ENCODE peak calls at places on chromosomes 2 and 18, in seven cellular contexts. E is PC-9, T is H9, Q is IMR-90, G is GM23248, X is mammary epithelial cell, A is HCT116. B is an unnamed sample.

GRCh38 chr2:172806426-172807008 is 70.9 kb downstream of the RAPGEF4 start:
- DNase-seq in X (no peak), A (peak), Q (peak), E (peak), T (no peak), G (peak), B (no peak)

GRCh38 chr2:130985206-130985779 is 108.0 kb downstream of the FAM168B start:
- DNase-seq in Q (no peak), X (no peak), A (no peak), T (no peak), E (no peak), G (no peak), B (no peak)

GRCh38 chr2:71720283-71720560 is 266.9 kb downstream of the DYSF start:
- DNase-seq in A (no peak), G (peak), E (no peak), T (no peak), X (no peak), Q (no peak), B (no peak)

GRCh38 chr2:239644016-239644415 is 243.2 kb upstream of the HDAC4 start:
- DNase-seq in X (no peak), A (no peak), Q (no peak), T (no peak), G (peak), E (no peak), B (no peak)

GRCh38 chr18:50955246-50955645 is 12.6 kb upstream of the ELAC1 start:
- DNase-seq in X (no peak), Q (no peak), E (no peak), T (peak), A (no peak), G (no peak), B (no peak)

GRCh38 chr2:119888673-119889072 is 124.2 kb upstream of the EPB41L5 start:
- DNase-seq in T (no peak), A (no peak), G (peak), E (no peak), X (peak), Q (peak), B (no peak)

GRCh38 chr18:54278615-54279014 is 9.3 kb downstream of the POLI start:
- DNase-seq in X (no peak), T (no peak), A (no peak), G (no peak), Q (no peak), E (no peak), B (no peak)

GRCh38 chr2:138632066-138632465 is 130.5 kb downstream of the SPOPL start:
- DNase-seq in E (no peak), X (peak), G (peak), A (no peak), Q (peak), T (no peak), B (peak)

GRCh38 chr2:222554511-222554910 is 101.4 kb downstream of the FARSB start:
- DNase-seq in T (no peak), A (no peak), X (no peak), G (no peak), Q (no peak), E (no peak), B (no peak)

GRCh38 chr2:43136011-43136799 is 90.2 kb downstream of the ZFP36L2 start:
- DNase-seq in E (peak), Q (no peak), A (no peak), T (no peak), X (no peak), G (no peak), B (no peak)
- H2AFZ ChIP-seq in E (no peak), Q (no peak), A (no peak), T (no peak), X (no peak), G (no peak), B (no peak)

GRCh38 chr2:31216734-31217133 is 581 bp downstream of the CAPN14 start:
- DNase-seq in T (peak), X (no peak), G (no peak), E (no peak), Q (no peak), A (no peak), B (no peak)

GRCh38 chr2:31213063-31213882 is 4.0 kb downstream of the CAPN14 start:
- DNase-seq in E (no peak), G (no peak), A (no peak), T (no peak), X (peak), Q (no peak), B (no peak)

GRCh38 chr2:31214638-31214915 is 2.7 kb downstream of the CAPN14 start:
- DNase-seq in A (no peak), E (no peak), X (no peak), Q (no peak), T (no peak), G (no peak), B (no peak)

GRCh38 chr2:31212659-31213058 is 4.7 kb downstream of the CAPN14 start:
- DNase-seq in Q (no peak), X (no peak), G (no peak), A (no peak), T (peak), E (no peak), B (no peak)

DNA sequence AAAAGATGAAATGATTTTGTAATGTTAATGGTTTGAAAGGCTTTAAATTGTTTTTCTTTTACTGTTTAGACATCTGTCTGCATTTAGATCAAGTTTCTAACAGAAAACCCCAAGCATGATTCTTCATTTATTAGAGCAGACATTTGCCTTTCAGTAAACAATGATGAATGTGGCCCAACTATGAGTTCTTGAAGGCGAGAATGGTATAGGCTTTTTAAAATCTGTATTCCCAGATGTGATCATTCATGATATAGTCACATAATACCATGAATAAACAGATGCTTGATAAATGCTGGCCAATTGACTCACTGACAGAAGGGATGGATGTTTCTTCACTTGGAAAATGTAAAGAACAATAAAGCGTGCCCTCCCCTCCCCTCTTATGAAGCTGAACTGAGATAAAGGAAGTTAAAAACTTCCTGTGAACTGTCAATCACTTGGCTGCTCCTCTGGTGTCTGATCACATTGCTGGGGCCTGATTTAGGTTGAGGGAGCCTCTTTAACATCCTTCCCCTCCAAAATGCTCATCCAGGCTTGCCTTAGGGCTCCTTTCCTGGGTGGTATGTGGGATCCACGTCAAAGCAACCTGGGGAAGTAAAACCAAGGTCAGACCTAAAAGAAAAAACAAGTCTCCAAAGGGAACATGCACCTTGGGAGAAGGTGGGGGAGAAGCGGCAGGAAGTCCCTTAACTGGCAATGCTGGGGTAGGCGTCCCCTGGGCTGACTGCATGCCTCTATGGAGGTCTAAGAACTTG is 3.3 kb downstream of the CAPN14 start:
- DNase-seq in Q (no peak), T (no peak), E (peak), X (no peak), G (no peak), A (no peak), B (no peak)
- H2AFZ ChIP-seq in Q (no peak), T (no peak), E (no peak), X (no peak), G (no peak), A (no peak), B (no peak)

GRCh38 chr2:224400886-224401632 is 848 bp downstream of the FAM124B start:
- DNase-seq in E (no peak), T (no peak), A (no peak), G (no peak), X (no peak), Q (no peak), B (no peak)
- H2AFZ ChIP-seq in E (peak), T (no peak), A (no peak), G (no peak), X (no peak), Q (no peak), B (no peak)

GRCh38 chr2:62197609-62198236 is 1.8 kb downstream of the B3GNT2 start:
- DNase-seq in G (peak), Q (no peak), T (no peak), A (no peak), E (peak), X (peak), B (no peak)
- H2AFZ ChIP-seq in G (peak), Q (peak), T (no peak), A (no peak), E (peak), X (peak), B (peak)

GRCh38 chr18:23401400-23402347 is 51.4 kb upstream of the RIOK3 start:
- DNase-seq in G (no peak), E (peak), A (no peak), Q (peak), T (peak), X (no peak), B (no peak)
- H2AFZ ChIP-seq in G (no peak), E (no peak), A (no peak), Q (peak), T (no peak), X (no peak), B (no peak)

GRCh38 chr2:193537531-193537930 is 1342.8 kb upstream of the TMEFF2 start:
- DNase-seq in Q (no peak), A (no peak), T (no peak), G (no peak), X (no peak), E (no peak), B (no peak)

GRCh38 chr2:193542762-193543161 is 1348.0 kb upstream of the TMEFF2 start:
- DNase-seq in A (no peak), E (no peak), Q (no peak), T (no peak), G (no peak), X (no peak), B (no peak)

GRCh38 chr2:193538061-193538460 is 1343.3 kb upstream of the TMEFF2 start:
- DNase-seq in A (no peak), X (no peak), Q (no peak), T (no peak), G (no peak), E (no peak), B (no peak)

DNA sequence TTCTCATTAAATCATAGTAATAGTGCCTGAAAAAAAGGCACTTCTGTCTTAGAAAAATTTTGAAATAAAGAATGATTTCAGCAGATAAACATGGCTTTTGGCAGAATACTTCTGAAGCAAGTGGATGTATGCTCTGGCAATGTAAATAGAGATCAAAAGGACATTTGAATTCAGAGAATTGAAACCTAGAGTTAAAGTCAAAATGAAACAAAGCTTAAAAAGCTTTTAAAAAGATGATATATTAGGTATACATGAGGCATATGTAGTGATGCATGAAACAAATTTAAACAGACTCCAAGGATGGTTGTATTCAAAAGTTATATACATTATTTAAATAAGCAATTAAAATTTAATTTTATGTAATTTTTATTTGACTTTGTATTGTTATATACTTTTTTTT is 1344.5 kb upstream of the TMEFF2 start:
- DNase-seq in Q (no peak), T (no peak), A (no peak), E (no peak), G (no peak), X (no peak), B (no peak)
- H2AFZ ChIP-seq in Q (no peak), T (no peak), A (no peak), E (no peak), G (no peak), X (no peak), B (no peak)

DNA sequence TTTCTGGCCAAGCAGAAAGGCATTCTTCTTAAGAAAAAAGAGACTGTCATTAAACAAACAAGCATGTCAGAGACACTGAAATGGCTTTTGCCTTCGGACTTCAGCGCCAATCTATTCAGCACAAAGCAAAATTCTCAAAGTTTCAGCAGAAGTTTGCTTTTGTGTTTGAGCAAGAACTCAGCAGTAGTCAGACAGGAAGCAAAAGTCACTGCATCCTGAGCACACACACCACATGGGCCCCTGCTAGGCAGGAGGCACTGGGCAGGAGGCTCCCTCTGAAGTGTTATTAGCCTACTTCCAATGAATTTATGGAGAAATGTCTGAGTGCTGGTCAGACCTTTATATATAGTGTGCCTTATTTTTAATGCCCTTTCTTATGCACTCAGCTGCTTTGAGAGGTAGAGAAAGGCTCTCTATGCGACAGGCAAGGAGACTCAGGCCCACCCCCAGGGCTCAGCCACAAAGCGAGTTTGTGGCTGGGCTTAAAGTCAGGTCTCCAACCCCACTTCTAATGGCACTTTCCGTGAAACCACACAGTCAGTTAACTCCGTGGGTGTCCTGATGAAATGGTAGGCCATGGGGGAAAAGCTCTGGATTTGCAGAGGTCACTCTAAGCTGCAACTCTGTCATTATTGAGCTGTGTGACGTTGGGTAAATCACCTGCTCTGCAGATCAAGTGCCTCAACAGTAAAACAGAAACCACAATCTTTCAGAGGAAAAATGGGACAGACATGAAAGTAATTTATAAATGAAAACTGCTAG is 161.0 kb upstream of the TMEM200C start:
- DNase-seq in T (no peak), E (no peak), X (no peak), A (no peak), Q (peak), G (peak), B (no peak)
- H2AFZ ChIP-seq in T (no peak), E (peak), X (no peak), A (no peak), Q (peak), G (peak), B (no peak)

DNA sequence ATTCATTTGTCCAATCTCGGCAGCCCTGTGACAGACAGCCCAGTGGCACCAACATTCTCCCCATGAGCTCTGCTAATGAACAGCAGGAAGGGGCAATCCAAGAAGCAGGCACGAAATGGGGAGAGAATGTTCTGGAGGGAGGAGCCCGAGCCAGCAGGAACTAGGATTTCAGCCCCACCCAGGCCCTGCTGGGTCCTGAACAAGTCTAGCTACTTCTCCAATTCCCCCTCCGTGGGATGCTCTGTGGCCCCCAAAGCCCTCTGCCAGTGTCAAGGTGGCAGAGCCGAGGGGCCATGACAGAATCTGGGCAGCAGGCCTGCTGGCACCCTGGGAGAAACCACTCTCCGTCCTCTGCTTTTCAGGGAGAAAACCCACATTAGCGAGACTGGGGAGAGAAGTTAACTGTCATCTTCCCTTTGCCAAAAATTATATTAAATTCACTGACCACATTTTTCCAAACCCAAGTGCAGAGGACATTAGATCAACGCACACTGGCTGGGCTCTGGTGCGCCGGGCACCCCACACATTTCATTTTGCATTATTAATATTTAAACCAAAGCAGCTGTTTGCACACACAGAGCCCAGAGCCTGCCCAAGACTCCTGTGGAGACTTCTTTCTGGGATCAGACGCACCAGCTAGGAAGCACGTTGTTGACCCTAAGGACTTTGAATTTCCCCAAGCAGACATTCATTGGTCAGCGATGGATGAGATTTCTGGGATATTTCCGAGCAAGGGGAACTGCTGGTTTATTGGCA is 80.2 kb upstream of the PKDCC start:
- DNase-seq in A (no peak), T (no peak), X (no peak), E (no peak), Q (no peak), G (peak), B (no peak)
- H2AFZ ChIP-seq in A (no peak), T (no peak), X (no peak), E (no peak), Q (no peak), G (peak), B (no peak)